ENCODE peak calls at places on chromosomes 6 and 20, in nine cellular contexts. One of them, this sample, is unnamed.

GRCh38 chr20:10716855-10717254 is 43.1 kb upstream of the JAG1 start:
- DNase-seq in activated naive CD8-positive, alpha-beta T cell treated with anti-CD3 and anti-CD28 coated beads for 36 hours: no peak
- DNase-seq in activated T-cell treated with anti-CD3 and anti-CD28 coated beads for 1 hour: no peak
- DNase-seq in left ventricle myocardium inferior: no peak
- DNase-seq in H1: no peak
- DNase-seq in SJSA1: peak
- DNase-seq in transverse colon: no peak
- DNase-seq in iris pigment epithelial cell: peak
- DNase-seq in glomerular endothelial cell: no peak
- DNase-seq in this sample: peak

GRCh38 chr6:9659848-9660247 is 755.0 kb downstream of the TFAP2A start:
- DNase-seq in activated naive CD8-positive, alpha-beta T cell treated with anti-CD3 and anti-CD28 coated beads for 36 hours: no peak
- DNase-seq in activated T-cell treated with anti-CD3 and anti-CD28 coated beads for 1 hour: no peak
- DNase-seq in left ventricle myocardium inferior: no peak
- DNase-seq in H1: no peak
- DNase-seq in SJSA1: no peak
- DNase-seq in transverse colon: no peak
- DNase-seq in iris pigment epithelial cell: no peak
- DNase-seq in glomerular endothelial cell: no peak
- DNase-seq in this sample: no peak

GRCh38 chr6:63410435-63411426 is 90.9 kb upstream of the LGSN start:
- DNase-seq in activated naive CD8-positive, alpha-beta T cell treated with anti-CD3 and anti-CD28 coated beads for 36 hours: no peak
- DNase-seq in activated T-cell treated with anti-CD3 and anti-CD28 coated beads for 1 hour: no peak
- DNase-seq in left ventricle myocardium inferior: no peak
- DNase-seq in H1: no peak
- DNase-seq in SJSA1: no peak
- DNase-seq in transverse colon: no peak
- DNase-seq in iris pigment epithelial cell: no peak
- DNase-seq in glomerular endothelial cell: no peak
- DNase-seq in this sample: no peak

GRCh38 chr6:148432405-148433195 is 90.0 kb downstream of the SASH1 start:
- DNase-seq in activated naive CD8-positive, alpha-beta T cell treated with anti-CD3 and anti-CD28 coated beads for 36 hours: no peak
- DNase-seq in activated T-cell treated with anti-CD3 and anti-CD28 coated beads for 1 hour: no peak
- DNase-seq in left ventricle myocardium inferior: no peak
- DNase-seq in H1: no peak
- DNase-seq in SJSA1: no peak
- DNase-seq in transverse colon: no peak
- DNase-seq in iris pigment epithelial cell: no peak
- DNase-seq in glomerular endothelial cell: no peak
- DNase-seq in this sample: no peak

GRCh38 chr6:106772270-106773142 is 143.1 kb downstream of the QRSL1 start:
- DNase-seq in activated naive CD8-positive, alpha-beta T cell treated with anti-CD3 and anti-CD28 coated beads for 36 hours: no peak
- DNase-seq in activated T-cell treated with anti-CD3 and anti-CD28 coated beads for 1 hour: no peak
- DNase-seq in left ventricle myocardium inferior: no peak
- DNase-seq in H1: no peak
- DNase-seq in SJSA1: no peak
- DNase-seq in transverse colon: no peak
- DNase-seq in iris pigment epithelial cell: no peak
- DNase-seq in glomerular endothelial cell: no peak
- DNase-seq in this sample: no peak

GRCh38 chr6:105593805-105594231 is 190.9 kb upstream of the PREP start:
- DNase-seq in activated naive CD8-positive, alpha-beta T cell treated with anti-CD3 and anti-CD28 coated beads for 36 hours: no peak
- DNase-seq in activated T-cell treated with anti-CD3 and anti-CD28 coated beads for 1 hour: no peak
- DNase-seq in left ventricle myocardium inferior: no peak
- DNase-seq in H1: no peak
- DNase-seq in SJSA1: no peak
- DNase-seq in transverse colon: no peak
- DNase-seq in iris pigment epithelial cell: no peak
- DNase-seq in glomerular endothelial cell: no peak
- DNase-seq in this sample: peak

GRCh38 chr6:147202516-147203310 is 1.5 kb upstream of the STXBP5 start:
- DNase-seq in activated naive CD8-positive, alpha-beta T cell treated with anti-CD3 and anti-CD28 coated beads for 36 hours: peak
- DNase-seq in activated T-cell treated with anti-CD3 and anti-CD28 coated beads for 1 hour: peak
- DNase-seq in left ventricle myocardium inferior: peak
- DNase-seq in H1: peak
- DNase-seq in SJSA1: peak
- DNase-seq in transverse colon: peak
- DNase-seq in iris pigment epithelial cell: peak
- DNase-seq in glomerular endothelial cell: peak
- DNase-seq in this sample: peak

GRCh38 chr6:2790588-2790987 is 25.4 kb downstream of the WRNIP1 start:
- DNase-seq in activated naive CD8-positive, alpha-beta T cell treated with anti-CD3 and anti-CD28 coated beads for 36 hours: no peak
- DNase-seq in activated T-cell treated with anti-CD3 and anti-CD28 coated beads for 1 hour: no peak
- DNase-seq in left ventricle myocardium inferior: no peak
- DNase-seq in H1: no peak
- DNase-seq in SJSA1: peak
- DNase-seq in transverse colon: no peak
- DNase-seq in iris pigment epithelial cell: peak
- DNase-seq in glomerular endothelial cell: no peak
- DNase-seq in this sample: no peak

GRCh38 chr20:49712918-49713778 is 530 bp downstream of the B4GALT5 start:
- DNase-seq in activated naive CD8-positive, alpha-beta T cell treated with anti-CD3 and anti-CD28 coated beads for 36 hours: no peak
- DNase-seq in activated T-cell treated with anti-CD3 and anti-CD28 coated beads for 1 hour: peak
- DNase-seq in left ventricle myocardium inferior: peak
- DNase-seq in H1: no peak
- DNase-seq in SJSA1: peak
- DNase-seq in transverse colon: peak
- DNase-seq in iris pigment epithelial cell: peak
- DNase-seq in glomerular endothelial cell: no peak
- DNase-seq in this sample: no peak

GRCh38 chr20:36852187-36852586 is 23.8 kb upstream of the TLDC2 start:
- DNase-seq in activated naive CD8-positive, alpha-beta T cell treated with anti-CD3 and anti-CD28 coated beads for 36 hours: no peak
- DNase-seq in activated T-cell treated with anti-CD3 and anti-CD28 coated beads for 1 hour: no peak
- DNase-seq in left ventricle myocardium inferior: no peak
- DNase-seq in H1: no peak
- DNase-seq in SJSA1: no peak
- DNase-seq in transverse colon: no peak
- DNase-seq in iris pigment epithelial cell: no peak
- DNase-seq in glomerular endothelial cell: no peak
- DNase-seq in this sample: no peak

GRCh38 chr6:47654255-47654654 is 44.1 kb upstream of the ADGRF4 start:
- DNase-seq in activated naive CD8-positive, alpha-beta T cell treated with anti-CD3 and anti-CD28 coated beads for 36 hours: no peak
- DNase-seq in activated T-cell treated with anti-CD3 and anti-CD28 coated beads for 1 hour: no peak
- DNase-seq in left ventricle myocardium inferior: no peak
- DNase-seq in H1: no peak
- DNase-seq in SJSA1: no peak
- DNase-seq in transverse colon: no peak
- DNase-seq in iris pigment epithelial cell: no peak
- DNase-seq in glomerular endothelial cell: no peak
- DNase-seq in this sample: no peak

GRCh38 chr6:23855497-23856116 is 270.4 kb upstream of the NRSN1 start:
- DNase-seq in activated naive CD8-positive, alpha-beta T cell treated with anti-CD3 and anti-CD28 coated beads for 36 hours: no peak
- DNase-seq in activated T-cell treated with anti-CD3 and anti-CD28 coated beads for 1 hour: no peak
- DNase-seq in left ventricle myocardium inferior: peak
- DNase-seq in H1: no peak
- DNase-seq in SJSA1: no peak
- DNase-seq in transverse colon: no peak
- DNase-seq in iris pigment epithelial cell: no peak
- DNase-seq in glomerular endothelial cell: no peak
- DNase-seq in this sample: no peak

GRCh38 chr20:17620371-17621228 is 50.7 kb downstream of the DSTN start:
- DNase-seq in activated naive CD8-positive, alpha-beta T cell treated with anti-CD3 and anti-CD28 coated beads for 36 hours: no peak
- DNase-seq in activated T-cell treated with anti-CD3 and anti-CD28 coated beads for 1 hour: no peak
- DNase-seq in left ventricle myocardium inferior: no peak
- DNase-seq in H1: no peak
- DNase-seq in SJSA1: no peak
- DNase-seq in transverse colon: peak
- DNase-seq in iris pigment epithelial cell: no peak
- DNase-seq in glomerular endothelial cell: no peak
- DNase-seq in this sample: no peak

GRCh38 chr20:54995021-54995420 is 519.6 kb downstream of the DOK5 start:
- DNase-seq in activated naive CD8-positive, alpha-beta T cell treated with anti-CD3 and anti-CD28 coated beads for 36 hours: no peak
- DNase-seq in activated T-cell treated with anti-CD3 and anti-CD28 coated beads for 1 hour: no peak
- DNase-seq in left ventricle myocardium inferior: no peak
- DNase-seq in H1: no peak
- DNase-seq in SJSA1: no peak
- DNase-seq in transverse colon: no peak
- DNase-seq in iris pigment epithelial cell: no peak
- DNase-seq in glomerular endothelial cell: no peak
- DNase-seq in this sample: no peak

GRCh38 chr6:20906938-20907337 is 372.7 kb downstream of the CDKAL1 start:
- DNase-seq in activated naive CD8-positive, alpha-beta T cell treated with anti-CD3 and anti-CD28 coated beads for 36 hours: no peak
- DNase-seq in activated T-cell treated with anti-CD3 and anti-CD28 coated beads for 1 hour: no peak
- DNase-seq in left ventricle myocardium inferior: no peak
- DNase-seq in H1: no peak
- DNase-seq in SJSA1: no peak
- DNase-seq in transverse colon: no peak
- DNase-seq in iris pigment epithelial cell: peak
- DNase-seq in glomerular endothelial cell: no peak
- DNase-seq in this sample: peak

GRCh38 chr6:35359744-35360348 is 17.5 kb downstream of the PPARD start:
- DNase-seq in activated naive CD8-positive, alpha-beta T cell treated with anti-CD3 and anti-CD28 coated beads for 36 hours: no peak
- DNase-seq in activated T-cell treated with anti-CD3 and anti-CD28 coated beads for 1 hour: no peak
- DNase-seq in left ventricle myocardium inferior: peak
- DNase-seq in H1: no peak
- DNase-seq in SJSA1: no peak
- DNase-seq in transverse colon: no peak
- DNase-seq in iris pigment epithelial cell: peak
- DNase-seq in glomerular endothelial cell: no peak
- DNase-seq in this sample: peak

GRCh38 chr6:144259988-144260387 is 25.1 kb upstream of the UTRN start:
- DNase-seq in activated naive CD8-positive, alpha-beta T cell treated with anti-CD3 and anti-CD28 coated beads for 36 hours: no peak
- DNase-seq in activated T-cell treated with anti-CD3 and anti-CD28 coated beads for 1 hour: no peak
- DNase-seq in left ventricle myocardium inferior: no peak
- DNase-seq in H1: no peak
- DNase-seq in SJSA1: peak
- DNase-seq in transverse colon: no peak
- DNase-seq in iris pigment epithelial cell: no peak
- DNase-seq in glomerular endothelial cell: no peak
- DNase-seq in this sample: no peak

GRCh38 chr6:1390071-1390804 is 862 bp downstream of the FOXF2 start:
- DNase-seq in activated naive CD8-positive, alpha-beta T cell treated with anti-CD3 and anti-CD28 coated beads for 36 hours: no peak
- DNase-seq in activated T-cell treated with anti-CD3 and anti-CD28 coated beads for 1 hour: no peak
- DNase-seq in left ventricle myocardium inferior: no peak
- DNase-seq in H1: no peak
- DNase-seq in SJSA1: peak
- DNase-seq in transverse colon: no peak
- DNase-seq in iris pigment epithelial cell: peak
- DNase-seq in glomerular endothelial cell: no peak
- DNase-seq in this sample: peak

GRCh38 chr6:107230024-107230423 is 114.7 kb upstream of the BEND3 start:
- DNase-seq in activated naive CD8-positive, alpha-beta T cell treated with anti-CD3 and anti-CD28 coated beads for 36 hours: no peak
- DNase-seq in activated T-cell treated with anti-CD3 and anti-CD28 coated beads for 1 hour: no peak
- DNase-seq in left ventricle myocardium inferior: no peak
- DNase-seq in H1: no peak
- DNase-seq in SJSA1: no peak
- DNase-seq in transverse colon: no peak
- DNase-seq in iris pigment epithelial cell: no peak
- DNase-seq in glomerular endothelial cell: no peak
- DNase-seq in this sample: no peak

GRCh38 chr6:43444036-43444435 is 11.3 kb downstream of the DLK2 start:
- DNase-seq in activated naive CD8-positive, alpha-beta T cell treated with anti-CD3 and anti-CD28 coated beads for 36 hours: no peak
- DNase-seq in activated T-cell treated with anti-CD3 and anti-CD28 coated beads for 1 hour: no peak
- DNase-seq in left ventricle myocardium inferior: no peak
- DNase-seq in H1: no peak
- DNase-seq in SJSA1: no peak
- DNase-seq in transverse colon: no peak
- DNase-seq in iris pigment epithelial cell: no peak
- DNase-seq in glomerular endothelial cell: no peak
- DNase-seq in this sample: peak

GRCh38 chr6:135535989-135536414 is 38.5 kb upstream of the AHI1 start:
- DNase-seq in activated naive CD8-positive, alpha-beta T cell treated with anti-CD3 and anti-CD28 coated beads for 36 hours: no peak
- DNase-seq in activated T-cell treated with anti-CD3 and anti-CD28 coated beads for 1 hour: no peak
- DNase-seq in left ventricle myocardium inferior: no peak
- DNase-seq in H1: no peak
- DNase-seq in SJSA1: peak
- DNase-seq in transverse colon: no peak
- DNase-seq in iris pigment epithelial cell: peak
- DNase-seq in glomerular endothelial cell: peak
- DNase-seq in this sample: peak

GRCh38 chr6:9437836-9438235 is 977.0 kb downstream of the TFAP2A start:
- DNase-seq in activated naive CD8-positive, alpha-beta T cell treated with anti-CD3 and anti-CD28 coated beads for 36 hours: no peak
- DNase-seq in activated T-cell treated with anti-CD3 and anti-CD28 coated beads for 1 hour: no peak
- DNase-seq in left ventricle myocardium inferior: no peak
- DNase-seq in H1: no peak
- DNase-seq in SJSA1: no peak
- DNase-seq in transverse colon: no peak
- DNase-seq in iris pigment epithelial cell: peak
- DNase-seq in glomerular endothelial cell: no peak
- DNase-seq in this sample: no peak

GRCh38 chr6:16254535-16254934 is 16.1 kb downstream of the GMPR start:
- DNase-seq in activated naive CD8-positive, alpha-beta T cell treated with anti-CD3 and anti-CD28 coated beads for 36 hours: no peak
- DNase-seq in activated T-cell treated with anti-CD3 and anti-CD28 coated beads for 1 hour: no peak
- DNase-seq in left ventricle myocardium inferior: no peak
- DNase-seq in H1: no peak
- DNase-seq in SJSA1: no peak
- DNase-seq in transverse colon: no peak
- DNase-seq in iris pigment epithelial cell: no peak
- DNase-seq in glomerular endothelial cell: no peak
- DNase-seq in this sample: no peak

GRCh38 chr6:155327326-155328073 is 13.2 kb upstream of the TFB1M start:
- DNase-seq in activated naive CD8-positive, alpha-beta T cell treated with anti-CD3 and anti-CD28 coated beads for 36 hours: peak
- DNase-seq in activated T-cell treated with anti-CD3 and anti-CD28 coated beads for 1 hour: peak
- DNase-seq in left ventricle myocardium inferior: no peak
- DNase-seq in H1: no peak
- DNase-seq in SJSA1: peak
- DNase-seq in transverse colon: peak
- DNase-seq in iris pigment epithelial cell: peak
- DNase-seq in glomerular endothelial cell: no peak
- DNase-seq in this sample: peak

GRCh38 chr20:50333131-50333530 is 142.5 kb downstream of the CEBPB start:
- DNase-seq in activated naive CD8-positive, alpha-beta T cell treated with anti-CD3 and anti-CD28 coated beads for 36 hours: no peak
- DNase-seq in activated T-cell treated with anti-CD3 and anti-CD28 coated beads for 1 hour: no peak
- DNase-seq in left ventricle myocardium inferior: no peak
- DNase-seq in H1: no peak
- DNase-seq in SJSA1: no peak
- DNase-seq in transverse colon: no peak
- DNase-seq in iris pigment epithelial cell: no peak
- DNase-seq in glomerular endothelial cell: no peak
- DNase-seq in this sample: no peak

GRCh38 chr20:48957053-48957481 is 35.6 kb downstream of the ARFGEF2 start:
- DNase-seq in activated naive CD8-positive, alpha-beta T cell treated with anti-CD3 and anti-CD28 coated beads for 36 hours: no peak
- DNase-seq in activated T-cell treated with anti-CD3 and anti-CD28 coated beads for 1 hour: no peak
- DNase-seq in left ventricle myocardium inferior: no peak
- DNase-seq in H1: no peak
- DNase-seq in SJSA1: no peak
- DNase-seq in transverse colon: no peak
- DNase-seq in iris pigment epithelial cell: peak
- DNase-seq in glomerular endothelial cell: no peak
- DNase-seq in this sample: no peak

GRCh38 chr20:37223053-37223452 is 38.6 kb downstream of the GHRH start:
- DNase-seq in activated naive CD8-positive, alpha-beta T cell treated with anti-CD3 and anti-CD28 coated beads for 36 hours: no peak
- DNase-seq in activated T-cell treated with anti-CD3 and anti-CD28 coated beads for 1 hour: no peak
- DNase-seq in left ventricle myocardium inferior: no peak
- DNase-seq in H1: no peak
- DNase-seq in SJSA1: no peak
- DNase-seq in transverse colon: no peak
- DNase-seq in iris pigment epithelial cell: peak
- DNase-seq in glomerular endothelial cell: no peak
- DNase-seq in this sample: peak

GRCh38 chr20:64047968-64048401 is 1.5 kb downstream of the SOX18 start:
- DNase-seq in activated naive CD8-positive, alpha-beta T cell treated with anti-CD3 and anti-CD28 coated beads for 36 hours: no peak
- DNase-seq in activated T-cell treated with anti-CD3 and anti-CD28 coated beads for 1 hour: no peak
- DNase-seq in left ventricle myocardium inferior: no peak
- DNase-seq in H1: no peak
- DNase-seq in SJSA1: peak
- DNase-seq in transverse colon: no peak
- DNase-seq in iris pigment epithelial cell: no peak
- DNase-seq in glomerular endothelial cell: no peak
- DNase-seq in this sample: no peak

GRCh38 chr6:36040958-36041357 is 13.3 kb downstream of the MAPK14 start:
- DNase-seq in activated naive CD8-positive, alpha-beta T cell treated with anti-CD3 and anti-CD28 coated beads for 36 hours: no peak
- DNase-seq in activated T-cell treated with anti-CD3 and anti-CD28 coated beads for 1 hour: no peak
- DNase-seq in left ventricle myocardium inferior: no peak
- DNase-seq in H1: no peak
- DNase-seq in SJSA1: no peak
- DNase-seq in transverse colon: no peak
- DNase-seq in iris pigment epithelial cell: no peak
- DNase-seq in glomerular endothelial cell: no peak
- DNase-seq in this sample: no peak

GRCh38 chr20:60993647-60994046 is 258.4 kb upstream of the CDH4 start:
- DNase-seq in activated naive CD8-positive, alpha-beta T cell treated with anti-CD3 and anti-CD28 coated beads for 36 hours: no peak
- DNase-seq in activated T-cell treated with anti-CD3 and anti-CD28 coated beads for 1 hour: no peak
- DNase-seq in left ventricle myocardium inferior: no peak
- DNase-seq in H1: no peak
- DNase-seq in SJSA1: no peak
- DNase-seq in transverse colon: no peak
- DNase-seq in iris pigment epithelial cell: no peak
- DNase-seq in glomerular endothelial cell: no peak
- DNase-seq in this sample: no peak

GRCh38 chr6:36651659-36652379 is 26.7 kb upstream of the CDKN1A start:
- DNase-seq in activated naive CD8-positive, alpha-beta T cell treated with anti-CD3 and anti-CD28 coated beads for 36 hours: no peak
- DNase-seq in activated T-cell treated with anti-CD3 and anti-CD28 coated beads for 1 hour: no peak
- DNase-seq in left ventricle myocardium inferior: no peak
- DNase-seq in H1: no peak
- DNase-seq in SJSA1: no peak
- DNase-seq in transverse colon: no peak
- DNase-seq in iris pigment epithelial cell: no peak
- DNase-seq in glomerular endothelial cell: no peak
- DNase-seq in this sample: no peak

This sample was measured in fibroblast of villous mesenchyme.